ENCODE peak calls at places on chromosomes 6 and 20, in eight cellular contexts. P is memory B cell; W is HTR-8/SVneo; E is EL; I is astrocyte of the cerebellum; F is activated T-cell treated with anti-CD3 and anti-CD28 coated beads for 1 hour; K is stimulated activated naive B cell treated with anti-CD40 and anti-IgM and Interleukin-4, amounts not matched to agents 10 μg/mL and 1 μg/mL and 100 μg/mL, for 72 hours; L is activated naive CD8-positive, alpha-beta T cell treated with anti-CD3 and anti-CD28 coated beads for 36 hours. G is an unnamed sample.

GRCh38 chr6:93799226-93799625 is 379.9 kb upstream of the EPHA7 start:
- DNase-seq in F (no peak), L (no peak), I (no peak), K (no peak), E (no peak), P (no peak), W (no peak), G (no peak)

GRCh38 chr20:23179766-23180403 is 93.8 kb upstream of the CD93 start:
- DNase-seq in K (no peak), E (no peak), P (no peak), I (no peak), W (no peak), L (no peak), F (no peak), G (no peak)

GRCh38 chr6:87747646-87748045 is 45.6 kb upstream of the AKIRIN2 start:
- DNase-seq in K (no peak), P (no peak), I (no peak), E (no peak), W (no peak), L (no peak), F (no peak), G (no peak)

GRCh38 chr6:25743868-25744267 is 10.7 kb upstream of the SLC17A4 start:
- DNase-seq in F (no peak), I (no peak), W (no peak), P (no peak), E (no peak), L (no peak), K (no peak), G (no peak)

GRCh38 chr6:166259296-166259977 is 48.8 kb downstream of the PRR18 start:
- DNase-seq in L (no peak), K (no peak), F (no peak), P (no peak), W (no peak), E (no peak), I (no peak), G (no peak)

GRCh38 chr6:50714487-50715379 is 1.4 kb downstream of the TFAP2D start:
- DNase-seq in L (no peak), K (no peak), I (no peak), W (no peak), P (no peak), F (no peak), E (no peak), G (no peak)

GRCh38 chr6:35474129-35474977 is 6.2 kb downstream of the RPL10A start:
- DNase-seq in W (no peak), F (no peak), L (no peak), I (no peak), P (no peak), E (peak; percentile 25), K (no peak), G (no peak)

GRCh38 chr6:127923135-127923534 is 22.3 kb upstream of the THEMIS start:
- DNase-seq in P (no peak), L (no peak), F (no peak), I (no peak), W (no peak), E (no peak), K (no peak), G (no peak)

GRCh38 chr6:122609881-122610689 is at the start of gene PKIB:
- DNase-seq in K (peak; percentile 31), F (no peak), E (peak; percentile 76), L (peak; percentile 72), P (peak; percentile 17), W (peak; percentile 57), I (peak; percentile 44), G (peak; percentile 10)

GRCh38 chr20:51184289-51184688 is 161.4 kb upstream of the KCNG1 start:
- DNase-seq in F (no peak), I (peak; percentile 29), P (no peak), K (no peak), W (peak; percentile 52), L (no peak), E (peak; percentile 11), G (no peak)

GRCh38 chr6:157631388-157631787 is 191.7 kb upstream of the SNX9 start:
- DNase-seq in P (no peak), W (no peak), I (no peak), F (no peak), L (no peak), E (no peak), K (no peak), G (no peak)

GRCh38 chr6:151716446-151717047 is 90.9 kb upstream of the ESR1 start:
- DNase-seq in L (no peak), P (no peak), F (no peak), I (no peak), W (no peak), K (no peak), E (peak; percentile 4), G (no peak)

GRCh38 chr6:52672422-52673025 is 1.6 kb downstream of the TMEM14A start:
- DNase-seq in L (no peak), F (no peak), E (peak; percentile 53), I (no peak), K (no peak), P (no peak), W (peak; percentile 17), G (no peak)

GRCh38 chr6:97282238-97282725 is 734 bp downstream of the MMS22L start:
- DNase-seq in F (no peak), W (peak; percentile 8), K (no peak), P (no peak), L (no peak), I (no peak), E (peak; percentile 14), G (no peak)

GRCh38 chr6:5416250-5416649 is 154.9 kb downstream of the FARS2 start:
- DNase-seq in L (no peak), E (no peak), F (no peak), K (no peak), P (no peak), I (no peak), W (no peak), G (no peak)

GRCh38 chr20:25543068-25543467 is 42.3 kb downstream of the NINL start:
- DNase-seq in K (no peak), E (peak; percentile 64), W (no peak), F (no peak), L (no peak), P (no peak), I (no peak), G (no peak)

GRCh38 chr20:11891081-11891826 is 26.4 kb upstream of the BTBD3 start:
- DNase-seq in L (peak; percentile 48), W (no peak), E (peak; percentile 60), F (no peak), K (peak; percentile 6), I (no peak), P (no peak), G (no peak)

GRCh38 chr20:5024982-5025381 is 23.7 kb upstream of the SLC23A2 start:
- DNase-seq in I (no peak), E (no peak), P (no peak), W (no peak), F (no peak), L (no peak), K (no peak), G (no peak)

GRCh38 chr6:72784071-72784470 is 162.2 kb downstream of the KCNQ5 start:
- DNase-seq in E (peak; percentile 61), F (no peak), K (no peak), W (no peak), L (no peak), P (no peak), I (no peak), G (no peak)

GRCh38 chr6:91539451-91539850 is 952.6 kb upstream of the MAP3K7 start:
- DNase-seq in P (no peak), F (no peak), L (no peak), K (no peak), I (no peak), W (no peak), E (no peak), G (no peak)

GRCh38 chr6:14121936-14122344 is 4.4 kb downstream of the CD83 start:
- DNase-seq in I (no peak), L (no peak), F (no peak), E (no peak), W (no peak), K (peak; percentile 83), P (peak; percentile 79), G (no peak)

GRCh38 chr6:64334646-64335045 is 699.0 kb downstream of the PHF3 start:
- DNase-seq in L (no peak), W (no peak), P (no peak), I (peak; percentile 28), F (no peak), E (no peak), K (no peak), G (no peak)

GRCh38 chr6:181049-181654 is 111.1 kb upstream of the DUSP22 start:
- DNase-seq in L (no peak), E (no peak), P (no peak), I (no peak), W (no peak), F (no peak), K (no peak), G (no peak)

GRCh38 chr6:123668063-123668462 is 31.3 kb upstream of the TRDN start:
- DNase-seq in I (no peak), W (no peak), E (no peak), P (no peak), K (no peak), L (no peak), F (no peak), G (no peak)

GRCh38 chr6:1390071-1390804 is 862 bp downstream of the FOXF2 start:
- DNase-seq in L (no peak), E (peak; percentile 67), F (no peak), P (no peak), W (no peak), I (peak; percentile 5), K (no peak), G (no peak)

GRCh38 chr6:47073125-47074110 is 31.3 kb upstream of the ADGRF1 start:
- DNase-seq in I (no peak), E (no peak), L (no peak), P (no peak), K (no peak), F (no peak), W (no peak), G (no peak)

GRCh38 chr6:158545043-158545966 is 14.6 kb upstream of the TMEM181 start:
- DNase-seq in P (no peak), I (no peak), L (no peak), W (no peak), F (no peak), E (no peak), K (no peak), G (no peak)

GRCh38 chr6:52503853-52504777 is 72.7 kb downstream of the TRAM2 start:
- DNase-seq in K (no peak), P (no peak), I (no peak), L (no peak), W (peak; percentile 89), F (no peak), E (peak; percentile 91), G (no peak)

GRCh38 chr6:163930012-163930411 is 515.5 kb downstream of the QKI start:
- DNase-seq in L (no peak), F (no peak), E (no peak), K (no peak), I (no peak), P (no peak), W (no peak), G (no peak)

GRCh38 chr20:58661298-58662141 is 10.4 kb downstream of the STX16 start:
- DNase-seq in P (no peak), L (peak; percentile 22), W (no peak), K (no peak), E (no peak), I (no peak), F (peak; percentile 31), G (peak; percentile 66)

GRCh38 chr6:83847179-83847578 is 6.0 kb upstream of the RIPPLY2 start:
- DNase-seq in L (no peak), P (no peak), I (no peak), E (no peak), K (no peak), W (no peak), F (no peak), G (no peak)

GRCh38 chr6:158387578-158387977 is 75.3 kb downstream of the TULP4 start:
- DNase-seq in E (no peak), K (no peak), I (no peak), P (no peak), L (no peak), F (no peak), W (no peak), G (no peak)

GRCh38 chr6:159819932-159820640 is 20.0 kb downstream of the PNLDC1 start:
- DNase-seq in L (peak; percentile 17), K (no peak), E (no peak), W (no peak), F (no peak), P (no peak), I (no peak), G (peak; percentile 18)

GRCh38 chr6:455006-455585 is 63.5 kb downstream of the IRF4 start:
- DNase-seq in K (no peak), W (no peak), E (no peak), F (no peak), P (no peak), I (no peak), L (peak; percentile 72), G (no peak)

G was measured in T follicular helper cell.